ENCODE peak calls at places on chromosome 10, in seven cellular contexts. F is HCT116, H is NT2/D1, G is K562, M is GM12878, S is SK-N-SH, P is HepG2. L is an unnamed sample.

GRCh38 chr10:92688927-92689662 is 660 bp upstream of the HHEX start:
- DNase-seq in F (no peak), S (peak; percentile 73), P (peak; percentile 55), G (peak; percentile 51), H (no peak), M (no peak), L (no peak)

GRCh38 chr10:112282086-112282485 is 1.1 kb upstream of the TECTB start:
- DNase-seq in F (no peak), P (no peak), H (no peak), S (no peak), M (no peak), G (no peak), L (no peak)

GRCh38 chr10:20443094-20443493 is 454.0 kb downstream of the NEBL start:
- DNase-seq in M (no peak), G (no peak), F (no peak), P (no peak), H (no peak), S (no peak), L (no peak)

GRCh38 chr10:111560042-111560441 is 483.2 kb downstream of the ADRA2A start:
- DNase-seq in M (no peak), P (no peak), F (no peak), H (no peak), S (no peak), G (no peak), L (no peak)

GRCh38 chr10:13917791-13918190 is 331.0 kb downstream of the PRPF18 start:
- DNase-seq in H (no peak), G (no peak), P (no peak), F (no peak), S (no peak), M (no peak), L (no peak)

GRCh38 chr10:76632158-76633051 is 1005.2 kb downstream of the KCNMA1 start:
- DNase-seq in F (peak; percentile 6), S (no peak), P (no peak), H (no peak), M (no peak), G (no peak), L (no peak)

GRCh38 chr10:100653957-100654834 is 91.2 kb upstream of the PAX2 start:
- DNase-seq in P (no peak), S (peak; percentile 81), F (no peak), M (no peak), G (peak; percentile 50), H (no peak), L (peak; percentile 66)

GRCh38 chr10:129956902-129957673 is 7.0 kb downstream of the EBF3 start:
- DNase-seq in H (no peak), F (no peak), M (no peak), G (no peak), P (no peak), S (no peak), L (no peak)

GRCh38 chr10:60901561-60902235 is 42.3 kb downstream of the RHOBTB1 start:
- DNase-seq in P (no peak), F (no peak), H (no peak), M (no peak), S (peak; percentile 59), G (no peak), L (no peak)

GRCh38 chr10:97498841-97499560 is at the start of gene UBTD1:
- DNase-seq in H (no peak), S (peak; percentile 75), G (peak; percentile 26), M (no peak), P (peak; percentile 19), F (no peak), L (peak; percentile 88)

GRCh38 chr10:45373783-45374450 is at the start of gene ALOX5:
- DNase-seq in S (peak; percentile 66), P (no peak), F (no peak), M (no peak), G (peak; percentile 97), H (peak; percentile 2), L (no peak)

GRCh38 chr10:75400769-75401568 is 595 bp downstream of the ZNF503 start:
- DNase-seq in M (no peak), H (no peak), P (no peak), G (peak; percentile 38), F (no peak), S (peak; percentile 78), L (no peak)

GRCh38 chr10:57891201-57892006 is 376.3 kb downstream of the IPMK start:
- DNase-seq in M (no peak), P (no peak), F (no peak), H (no peak), S (no peak), G (no peak), L (no peak)

GRCh38 chr10:43845121-43845520 is 196.4 kb upstream of the ZNF32 start:
- DNase-seq in H (no peak), F (no peak), P (no peak), G (no peak), M (no peak), S (no peak), L (no peak)

GRCh38 chr10:130998642-130999041 is 312.9 kb downstream of the TCERG1L start:
- DNase-seq in F (no peak), M (no peak), H (no peak), P (no peak), G (no peak), S (no peak), L (no peak)

GRCh38 chr10:34356463-34356862 is 458.6 kb downstream of the PARD3 start:
- DNase-seq in S (no peak), M (no peak), G (no peak), F (no peak), P (no peak), H (no peak), L (no peak)

GRCh38 chr10:26508016-26508415 is 69.9 kb downstream of the APBB1IP start:
- DNase-seq in M (no peak), H (no peak), F (no peak), G (no peak), P (no peak), S (no peak), L (no peak)

GRCh38 chr10:58587676-58588075 is 75.0 kb downstream of the BICC1 start:
- DNase-seq in F (no peak), S (no peak), H (no peak), G (no peak), P (no peak), M (no peak), L (no peak)

GRCh38 chr10:71737356-71738172 is 18.0 kb upstream of the C10orf105 start:
- DNase-seq in P (no peak), M (no peak), F (no peak), S (peak; percentile 65), G (no peak), H (no peak), L (no peak)

GRCh38 chr10:24428410-24428782 is 219.5 kb downstream of the KIAA1217 start:
- DNase-seq in G (no peak), M (no peak), S (no peak), F (peak; percentile 13), P (no peak), H (no peak), L (no peak)

GRCh38 chr10:9228770-9229169 is 1174.3 kb downstream of the GATA3 start:
- DNase-seq in F (no peak), S (no peak), G (no peak), M (no peak), P (no peak), H (no peak), L (no peak)

GRCh38 chr10:48291190-48291589 is 15.3 kb upstream of the MAPK8 start:
- DNase-seq in S (no peak), G (no peak), P (peak; percentile 6), F (no peak), H (no peak), M (no peak), L (no peak)

GRCh38 chr10:47243356-47243755 is 56.6 kb upstream of the GDF10 start:
- DNase-seq in F (no peak), H (no peak), S (no peak), G (no peak), M (no peak), P (no peak), L (no peak)

GRCh38 chr10:79049931-79050895 is 18.6 kb upstream of the ZMIZ1 start:
- DNase-seq in F (no peak), M (no peak), S (no peak), H (no peak), P (no peak), G (no peak), L (no peak)

GRCh38 chr10:114684822-114685209 is 26.7 kb upstream of the ABLIM1 start:
- DNase-seq in S (peak; percentile 33), M (no peak), G (no peak), F (no peak), P (peak; percentile 95), H (no peak), L (no peak)

GRCh38 chr10:79391231-79392019 is 44.2 kb downstream of the PPIF start:
- DNase-seq in P (no peak), G (peak; percentile 94), F (no peak), M (no peak), H (no peak), S (peak; percentile 22), L (peak; percentile 39)

GRCh38 chr10:72665925-72666324 is 26.0 kb upstream of the MCU start:
- DNase-seq in F (no peak), S (no peak), G (no peak), H (no peak), M (no peak), P (no peak), L (no peak)

GRCh38 chr10:14574291-14574690 is 200.4 kb downstream of the FAM107B start:
- DNase-seq in S (peak; percentile 41), F (no peak), G (no peak), P (no peak), H (no peak), M (no peak), L (no peak)

GRCh38 chr10:110279062-110279986 is 25.4 kb downstream of the SMNDC1 start:
- DNase-seq in H (peak; percentile 28), S (peak; percentile 54), P (peak; percentile 65), G (peak; percentile 12), F (peak; percentile 54), M (peak; percentile 28), L (no peak)
- TF ChIP-seq YY1 in H (no peak), S (no peak), P (no peak), G (no peak), F (peak; percentile 23), M (peak; percentile 46), L (no peak)

DNA sequence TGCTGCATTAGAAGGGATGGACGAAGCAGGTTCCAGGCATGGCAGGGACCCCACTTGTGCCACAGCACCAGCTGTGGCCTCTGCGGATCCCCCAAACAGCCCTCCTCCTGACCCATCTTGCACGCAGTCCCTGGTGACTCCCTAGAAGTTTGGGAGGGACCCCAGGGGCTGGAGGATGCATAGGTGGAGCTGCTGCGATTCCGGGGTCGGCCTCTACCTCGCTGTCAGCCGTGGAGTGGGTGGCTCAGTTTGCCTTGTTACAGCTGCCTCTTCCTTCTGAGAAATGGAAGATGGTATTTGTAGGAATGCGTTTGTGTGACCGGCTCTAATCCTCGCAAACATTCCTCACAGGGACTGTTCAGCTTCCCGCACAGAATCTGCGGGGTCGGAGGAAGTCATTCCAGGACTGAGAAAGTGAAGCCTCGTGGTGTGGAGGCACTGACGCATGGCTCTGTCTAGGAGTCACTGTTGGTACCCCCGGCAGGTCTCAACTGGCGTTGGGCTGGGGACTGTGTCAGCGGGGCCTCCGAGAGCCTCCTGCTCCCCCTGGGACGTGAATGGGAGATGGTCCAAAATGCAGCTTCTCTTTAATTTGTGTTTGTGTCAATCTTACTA is 17.5 kb downstream of the PWWP2B start:
- DNase-seq in F (no peak), M (no peak), S (no peak), H (no peak), G (no peak), P (no peak), L (no peak)
- TF ChIP-seq YY1 in F (no peak), M (no peak), S (no peak), H (no peak), G (no peak), P (no peak), L (no peak)

GRCh38 chr10:17257466-17258321 is 29.7 kb downstream of the VIM start:
- DNase-seq in H (peak; percentile 44), P (peak; percentile 44), G (peak; percentile 63), S (peak; percentile 55), M (peak; percentile 16), F (peak; percentile 60), L (peak; percentile 66)
- TF ChIP-seq YY1 in H (no peak), P (no peak), G (no peak), S (peak; percentile 21), M (peak; percentile 80), F (no peak), L (peak; percentile 67)

GRCh38 chr10:63423489-63423888 is 42.3 kb downstream of the JMJD1C start:
- DNase-seq in F (no peak), M (no peak), G (no peak), S (no peak), P (no peak), H (no peak), L (no peak)
- TF ChIP-seq YY1 in F (no peak), M (no peak), G (no peak), S (no peak), P (no peak), H (no peak), L (no peak)

L was measured in H1.